ENCODE peak calls at places on chromosome 1, in six cellular contexts. N is GM23248, L is HCT116, O is SK-N-SH, P is PC-3, B is neural progenitor cell. K is an unnamed sample.
A peak's percentile ranks its signal among the peaks of the same experiment; 100 is the strongest.

GRCh38 chr1:150484431-150484830 is 2.8 kb upstream of the TARS2 start:
- DNase-seq in O (no peak), B (no peak), N (peak; percentile 87), L (no peak), P (peak; percentile 25), K (no peak)

GRCh38 chr1:169240449-169241242 is 127.0 kb downstream of the NME7 start:
- DNase-seq in N (peak; percentile 35), L (no peak), P (peak; percentile 72), O (no peak), B (no peak), K (no peak)

GRCh38 chr1:232385221-232385620 is 244.7 kb downstream of the SIPA1L2 start:
- DNase-seq in P (peak; percentile 69), L (no peak), B (no peak), N (peak; percentile 76), O (no peak), K (no peak)

GRCh38 chr1:38489844-38490270 is 369.7 kb downstream of the RRAGC start:
- DNase-seq in B (peak; percentile 84), L (peak; percentile 64), P (peak; percentile 44), O (peak; percentile 78), N (peak; percentile 18), K (peak; percentile 61)

GRCh38 chr1:16383917-16384316 is 16.9 kb downstream of the SZRD1 start:
- DNase-seq in P (no peak), L (no peak), B (no peak), O (peak; percentile 6), N (no peak), K (no peak)

GRCh38 chr1:217525773-217526490 is 105.0 kb downstream of the GPATCH2 start:
- DNase-seq in P (peak; percentile 50), B (no peak), N (peak; percentile 65), L (no peak), O (no peak), K (no peak)

GRCh38 chr1:172588296-172589291 is 55.6 kb downstream of the SUCO start:
- DNase-seq in B (no peak), P (peak; percentile 100), L (peak; percentile 64), O (no peak), N (peak; percentile 90), K (no peak)

GRCh38 chr1:38296047-38296446 is 249.5 kb upstream of the POU3F1 start:
- DNase-seq in P (no peak), N (no peak), L (no peak), O (no peak), B (no peak), K (no peak)

GRCh38 chr1:210251680-210252490 is 19.3 kb downstream of the SERTAD4 start:
- DNase-seq in P (no peak), B (peak; percentile 62), N (no peak), L (no peak), O (no peak), K (no peak)

GRCh38 chr1:101239095-101240040 is 2.5 kb downstream of the S1PR1 start:
- DNase-seq in P (no peak), B (no peak), L (no peak), N (no peak), O (no peak), K (no peak)

GRCh38 chr1:201530741-201531521 is 8.0 kb upstream of the NAV1 start:
- DNase-seq in N (peak; percentile 95), P (peak; percentile 70), O (peak; percentile 89), L (peak; percentile 45), B (peak; percentile 83), K (peak; percentile 56)

GRCh38 chr1:153696741-153697140 is 18.3 kb downstream of the NPR1 start:
- DNase-seq in N (no peak), O (no peak), P (no peak), B (no peak), L (no peak), K (no peak)

GRCh38 chr1:4734791-4735190 is 80.4 kb downstream of the AJAP1 start:
- DNase-seq in N (no peak), P (no peak), L (no peak), B (no peak), O (no peak), K (no peak)

GRCh38 chr1:220353229-220354012 is 81.2 kb upstream of the RAB3GAP2 start:
- DNase-seq in P (no peak), N (no peak), O (no peak), L (no peak), B (peak; percentile 47), K (no peak)

GRCh38 chr1:182611787-182612186 is 7.6 kb upstream of the RGS16 start:
- DNase-seq in P (no peak), B (peak; percentile 76), L (no peak), O (no peak), N (no peak), K (no peak)

GRCh38 chr1:42930178-42931107 is 28.2 kb downstream of the SLC2A1 start:
- DNase-seq in B (no peak), N (no peak), O (no peak), L (no peak), P (no peak), K (no peak)

GRCh38 chr1:56803561-56804156 is 15.5 kb downstream of the FYB2 start:
- DNase-seq in N (peak; percentile 61), B (peak; percentile 78), L (peak; percentile 46), O (peak; percentile 34), P (peak; percentile 67), K (peak; percentile 18)

GRCh38 chr1:27656157-27656893 is 15.7 kb downstream of the IFI6 start:
- DNase-seq in O (no peak), B (peak; percentile 86), N (peak; percentile 95), L (no peak), P (peak; percentile 52), K (no peak)

DNA sequence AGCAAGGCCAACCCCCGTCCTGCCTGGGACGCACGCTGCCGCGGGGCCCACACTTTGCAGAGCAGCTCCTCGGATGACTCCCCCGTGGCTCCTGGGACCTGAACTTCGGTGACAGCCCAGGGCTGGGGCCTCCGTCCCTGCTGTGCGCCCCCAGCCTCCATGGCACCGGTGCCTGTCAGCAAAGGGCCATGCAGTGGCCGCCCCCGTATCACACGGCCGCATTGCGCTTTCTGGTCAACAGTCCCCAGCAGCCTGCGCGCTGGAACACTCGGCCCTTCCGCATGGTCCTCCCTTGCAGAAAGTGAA is 18.0 kb downstream of the NADK start:
- DNase-seq in B (no peak), P (no peak), N (no peak), O (no peak), L (no peak), K (no peak)
- H3K9ac ChIP-seq in B (no peak overlapping the region), P (no peak overlapping the region), N (no peak overlapping the region), O (no peak overlapping the region), L (no peak overlapping the region), K (no peak overlapping the region)

DNA sequence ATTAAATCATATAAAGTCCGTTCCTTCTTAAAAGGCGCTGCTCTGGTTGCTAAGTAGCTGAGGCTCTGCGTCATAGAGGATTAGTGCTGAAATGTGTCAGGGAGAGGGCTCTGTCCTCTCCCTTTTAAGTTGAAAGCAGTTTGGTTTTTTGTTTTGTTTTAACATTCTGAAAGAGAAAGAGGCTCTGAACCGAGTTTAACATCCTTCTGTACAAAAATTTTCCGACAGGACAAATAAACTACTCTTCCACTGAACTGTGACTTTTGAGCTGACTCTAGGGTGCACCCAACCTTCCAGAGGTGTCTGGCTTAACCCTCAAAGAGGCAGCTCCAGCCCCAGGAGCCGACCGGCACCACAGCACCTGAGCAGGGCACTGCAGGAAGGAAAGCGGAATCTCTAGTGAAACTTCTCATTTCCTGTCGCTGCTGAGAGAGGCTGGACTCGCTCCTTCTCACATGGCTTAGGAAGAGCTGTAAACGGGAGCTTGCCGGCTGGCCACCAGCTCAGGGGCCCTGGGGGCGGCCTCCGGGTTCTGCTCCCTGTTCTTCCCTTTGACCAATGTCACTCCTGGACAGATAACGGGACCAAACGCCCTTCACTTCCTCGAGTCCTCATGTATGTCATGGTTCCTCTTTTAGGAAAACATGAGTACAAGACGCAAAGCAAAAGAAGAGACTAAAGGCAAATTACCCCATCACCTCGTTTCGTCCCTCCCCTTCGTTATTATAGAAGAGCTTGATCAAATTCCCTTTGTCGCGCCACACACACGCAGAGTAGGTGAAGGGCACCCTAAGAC is 1.2 kb downstream of the VAV3 start:
- DNase-seq in O (peak; percentile 23), N (peak; percentile 57), B (peak; percentile 41), P (no peak), L (no peak), K (peak; percentile 47)
- TF ChIP-seq EZH2phosphoT487 in O (no peak), N (no peak), B (no peak), P (no peak), L (no peak), K (no peak)

DNA sequence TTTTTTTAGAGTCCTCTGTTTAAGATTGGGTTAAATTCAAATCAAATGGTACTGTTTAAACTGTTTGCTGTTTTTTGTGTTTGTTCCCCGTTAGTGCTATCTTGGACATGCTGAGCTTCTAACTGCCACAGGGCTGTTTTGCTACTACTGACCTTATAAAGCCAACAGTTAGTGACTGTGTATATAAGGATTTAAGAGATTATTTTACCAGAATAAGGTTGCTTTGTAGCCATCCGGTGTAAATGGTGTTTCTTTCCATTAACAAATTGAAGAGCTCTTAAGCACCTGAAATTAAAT is 37.0 kb downstream of the ZNF281 start:
- DNase-seq in B (no peak), N (no peak), O (no peak), L (no peak), P (no peak), K (no peak)
- H3K4me1 ChIP-seq in B (peaks cover 33% of the 10 kb centered on the region), N (peaks cover 67% of the 10 kb centered on the region), O (peaks cover 30% of the 10 kb centered on the region), L (no peaks in the 10 kb centered on the region), P (peaks cover 60% of the 10 kb centered on the region), K (no peaks in the 10 kb centered on the region)

DNA sequence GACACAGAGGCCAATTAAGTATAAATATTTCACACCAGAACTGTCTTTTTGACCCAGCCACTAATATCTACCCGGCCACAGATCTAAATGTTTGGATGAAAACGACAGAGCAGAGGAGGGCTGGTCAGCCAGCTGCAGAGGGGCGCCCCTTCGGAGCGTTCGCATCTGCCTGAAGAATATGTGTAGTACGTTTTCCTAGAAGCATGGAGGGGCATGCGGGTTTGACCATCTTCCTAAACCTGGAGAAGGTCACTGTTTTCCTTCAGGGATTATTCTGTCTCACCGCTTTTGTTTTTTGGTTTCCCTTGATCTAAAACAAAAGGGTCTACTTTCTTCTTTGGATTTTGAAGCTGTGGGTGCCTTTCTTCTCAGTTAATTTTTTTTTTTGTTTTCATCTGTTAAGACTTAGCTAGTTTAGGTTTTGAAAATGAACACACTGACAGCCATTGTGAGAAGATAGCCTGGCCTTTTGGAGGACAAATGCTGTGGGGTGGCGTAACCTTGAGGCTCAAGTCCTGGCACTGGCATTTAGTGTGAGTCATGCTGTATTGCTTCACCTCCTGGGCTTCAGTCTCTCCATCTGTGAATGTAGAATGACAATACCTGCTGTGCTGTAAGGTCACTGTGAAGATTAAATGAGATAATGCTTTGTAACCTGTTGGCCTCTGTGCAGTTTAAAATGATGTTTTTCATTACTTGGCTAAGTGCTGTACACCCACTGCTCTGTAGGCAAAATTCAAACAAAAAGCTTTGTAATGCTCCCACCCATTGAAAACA is 74.1 kb upstream of the IRF2BP2 start:
- DNase-seq in L (peak; percentile 19), O (no peak), B (no peak), N (peak; percentile 89), P (peak; percentile 65), K (no peak)
- H3K9ac ChIP-seq in L (no peak overlapping the region), O (no peak overlapping the region), B (no peak overlapping the region), N (no peak overlapping the region), P (no peak overlapping the region), K (no peak overlapping the region)

GRCh38 chr1:2789164-2789985 is 12.1 kb downstream of the TTC34 start:
- DNase-seq in B (no peak), O (no peak), L (no peak), P (no peak), N (no peak), K (no peak)
- TF ChIP-seq EZH2phosphoT487 in B (no peak), O (no peak), L (no peak), P (no peak), N (no peak), K (no peak)

GRCh38 chr1:112533029-112533428 is 24.3 kb downstream of the WNT2B start:
- DNase-seq in N (peak; percentile 77), L (no peak), O (no peak), B (no peak), P (no peak), K (no peak)
- H3K4me1 ChIP-seq in N (peaks cover 51% of the 10 kb centered on the region), L (no peaks in the 10 kb centered on the region), O (peaks cover 31% of the 10 kb centered on the region), B (peaks cover 4% of the 10 kb centered on the region), P (peaks cover 22% of the 10 kb centered on the region), K (no peaks in the 10 kb centered on the region)

GRCh38 chr1:156927215-156928042 is 7.0 kb downstream of the LRRC71 start:
- DNase-seq in L (peak; percentile 66), O (peak; percentile 91), B (peak; percentile 94), P (peak; percentile 91), N (peak; percentile 93), K (peak; percentile 73)
- H3K9ac ChIP-seq in L (peak overlapping the region; percentile 60), O (no peak overlapping the region), B (no peak overlapping the region), P (peak overlapping the region; percentile 16), N (no peak overlapping the region), K (no peak overlapping the region)

K was measured in MM.1S.